ENCODE peak calls at places on chromosomes 11 and 22, in ten cellular contexts. One of them, this sample, is unnamed.

GRCh38 chr11:2860636-2861035 is 24.9 kb downstream of the CDKN1C start:
- DNase-seq in right lobe of liver: peak; percentile 76
- DNase-seq in tibial nerve: no peak
- DNase-seq in H54: peak; percentile 85
- DNase-seq in heart left ventricle: no peak
- DNase-seq in HCT116: no peak
- DNase-seq in adrenal gland: no peak
- DNase-seq in thyroid gland: no peak
- DNase-seq in IMR-90: peak; percentile 51
- DNase-seq in gastrocnemius medialis: no peak
- DNase-seq in this sample: no peak

GRCh38 chr11:134120143-134120850 is 51.4 kb downstream of the JAM3 start:
- DNase-seq in heart left ventricle: peak; percentile 80
- DNase-seq in H54: no peak
- DNase-seq in HCT116: no peak
- DNase-seq in IMR-90: peak; percentile 97
- DNase-seq in gastrocnemius medialis: peak; percentile 54
- DNase-seq in adrenal gland: peak; percentile 65
- DNase-seq in right lobe of liver: no peak
- DNase-seq in thyroid gland: peak; percentile 42
- DNase-seq in tibial nerve: no peak
- DNase-seq in this sample: peak; percentile 75

GRCh38 chr22:19038728-19039447 is 83.3 kb downstream of the DGCR2 start:
- DNase-seq in right lobe of liver: peak; percentile 13
- DNase-seq in heart left ventricle: no peak
- DNase-seq in adrenal gland: no peak
- DNase-seq in HCT116: no peak
- DNase-seq in thyroid gland: no peak
- DNase-seq in H54: no peak
- DNase-seq in tibial nerve: no peak
- DNase-seq in IMR-90: no peak
- DNase-seq in gastrocnemius medialis: no peak
- DNase-seq in this sample: no peak

GRCh38 chr22:30324008-30324730 is 2.6 kb downstream of the TBC1D10A start:
- DNase-seq in IMR-90: peak; percentile 47
- DNase-seq in thyroid gland: no peak
- DNase-seq in H54: no peak
- DNase-seq in tibial nerve: no peak
- DNase-seq in heart left ventricle: no peak
- DNase-seq in gastrocnemius medialis: no peak
- DNase-seq in adrenal gland: no peak
- DNase-seq in right lobe of liver: no peak
- DNase-seq in HCT116: no peak
- DNase-seq in this sample: no peak

GRCh38 chr22:30575011-30575671 is 676 bp upstream of the GAL3ST1 start:
- DNase-seq in IMR-90: peak; percentile 70
- DNase-seq in tibial nerve: no peak
- DNase-seq in H54: no peak
- DNase-seq in heart left ventricle: peak; percentile 59
- DNase-seq in gastrocnemius medialis: no peak
- DNase-seq in thyroid gland: no peak
- DNase-seq in right lobe of liver: no peak
- DNase-seq in adrenal gland: no peak
- DNase-seq in HCT116: no peak
- DNase-seq in this sample: peak; percentile 68

GRCh38 chr22:24505337-24505736 is 10.2 kb downstream of the UPB1 start:
- DNase-seq in thyroid gland: no peak
- DNase-seq in gastrocnemius medialis: no peak
- DNase-seq in adrenal gland: no peak
- DNase-seq in tibial nerve: no peak
- DNase-seq in heart left ventricle: no peak
- DNase-seq in HCT116: no peak
- DNase-seq in H54: no peak
- DNase-seq in right lobe of liver: no peak
- DNase-seq in IMR-90: no peak
- DNase-seq in this sample: no peak

GRCh38 chr22:20591295-20591645 is 83.9 kb downstream of the MED15 start:
- DNase-seq in IMR-90: no peak
- DNase-seq in right lobe of liver: no peak
- DNase-seq in gastrocnemius medialis: no peak
- DNase-seq in adrenal gland: no peak
- DNase-seq in H54: no peak
- DNase-seq in thyroid gland: no peak
- DNase-seq in heart left ventricle: no peak
- DNase-seq in tibial nerve: no peak
- DNase-seq in HCT116: no peak
- DNase-seq in this sample: no peak

GRCh38 chr11:122439911-122440782 is 215.4 kb upstream of the UBASH3B start:
- DNase-seq in HCT116: no peak
- DNase-seq in adrenal gland: peak; percentile 71
- DNase-seq in tibial nerve: no peak
- DNase-seq in gastrocnemius medialis: peak; percentile 67
- DNase-seq in thyroid gland: peak; percentile 49
- DNase-seq in H54: no peak
- DNase-seq in heart left ventricle: peak; percentile 75
- DNase-seq in right lobe of liver: peak; percentile 35
- DNase-seq in IMR-90: peak; percentile 45
- DNase-seq in this sample: peak; percentile 42

GRCh38 chr11:126048198-126048597 is 14.5 kb downstream of the CDON start:
- DNase-seq in IMR-90: no peak
- DNase-seq in adrenal gland: no peak
- DNase-seq in thyroid gland: no peak
- DNase-seq in HCT116: no peak
- DNase-seq in right lobe of liver: no peak
- DNase-seq in gastrocnemius medialis: no peak
- DNase-seq in heart left ventricle: no peak
- DNase-seq in H54: no peak
- DNase-seq in tibial nerve: no peak
- DNase-seq in this sample: no peak

GRCh38 chr11:66847461-66848232 is 4.4 kb downstream of the RCE1 start:
- DNase-seq in adrenal gland: peak; percentile 16
- DNase-seq in tibial nerve: no peak
- DNase-seq in H54: no peak
- DNase-seq in HCT116: no peak
- DNase-seq in right lobe of liver: peak; percentile 14
- DNase-seq in thyroid gland: no peak
- DNase-seq in IMR-90: no peak
- DNase-seq in gastrocnemius medialis: no peak
- DNase-seq in heart left ventricle: no peak
- DNase-seq in this sample: no peak

GRCh38 chr22:37196539-37197450 is 8.7 kb upstream of the C1QTNF6 start:
- DNase-seq in heart left ventricle: peak; percentile 89
- DNase-seq in IMR-90: peak; percentile 79
- DNase-seq in HCT116: peak; percentile 56
- DNase-seq in thyroid gland: peak; percentile 89
- DNase-seq in adrenal gland: peak; percentile 95
- DNase-seq in gastrocnemius medialis: peak; percentile 86
- DNase-seq in H54: peak; percentile 58
- DNase-seq in tibial nerve: peak; percentile 77
- DNase-seq in right lobe of liver: peak; percentile 87
- DNase-seq in this sample: peak; percentile 87

GRCh38 chr22:36971305-36971704 is 47.9 kb downstream of the TST start:
- DNase-seq in thyroid gland: no peak
- DNase-seq in heart left ventricle: no peak
- DNase-seq in gastrocnemius medialis: no peak
- DNase-seq in right lobe of liver: no peak
- DNase-seq in H54: no peak
- DNase-seq in adrenal gland: no peak
- DNase-seq in HCT116: no peak
- DNase-seq in IMR-90: no peak
- DNase-seq in tibial nerve: no peak
- DNase-seq in this sample: no peak

GRCh38 chr11:12723410-12724297 is 49.4 kb downstream of the TEAD1 start:
- DNase-seq in IMR-90: peak; percentile 45
- DNase-seq in HCT116: peak; percentile 79
- DNase-seq in right lobe of liver: no peak
- DNase-seq in gastrocnemius medialis: no peak
- DNase-seq in thyroid gland: peak; percentile 55
- DNase-seq in heart left ventricle: no peak
- DNase-seq in adrenal gland: no peak
- DNase-seq in H54: no peak
- DNase-seq in tibial nerve: no peak
- DNase-seq in this sample: no peak

GRCh38 chr11:120186799-120187591 is 23.8 kb upstream of the OAF start:
- DNase-seq in gastrocnemius medialis: no peak
- DNase-seq in heart left ventricle: no peak
- DNase-seq in tibial nerve: no peak
- DNase-seq in adrenal gland: peak; percentile 17
- DNase-seq in thyroid gland: no peak
- DNase-seq in IMR-90: peak; percentile 61
- DNase-seq in HCT116: no peak
- DNase-seq in H54: no peak
- DNase-seq in right lobe of liver: peak; percentile 79
- DNase-seq in this sample: no peak

DNA sequence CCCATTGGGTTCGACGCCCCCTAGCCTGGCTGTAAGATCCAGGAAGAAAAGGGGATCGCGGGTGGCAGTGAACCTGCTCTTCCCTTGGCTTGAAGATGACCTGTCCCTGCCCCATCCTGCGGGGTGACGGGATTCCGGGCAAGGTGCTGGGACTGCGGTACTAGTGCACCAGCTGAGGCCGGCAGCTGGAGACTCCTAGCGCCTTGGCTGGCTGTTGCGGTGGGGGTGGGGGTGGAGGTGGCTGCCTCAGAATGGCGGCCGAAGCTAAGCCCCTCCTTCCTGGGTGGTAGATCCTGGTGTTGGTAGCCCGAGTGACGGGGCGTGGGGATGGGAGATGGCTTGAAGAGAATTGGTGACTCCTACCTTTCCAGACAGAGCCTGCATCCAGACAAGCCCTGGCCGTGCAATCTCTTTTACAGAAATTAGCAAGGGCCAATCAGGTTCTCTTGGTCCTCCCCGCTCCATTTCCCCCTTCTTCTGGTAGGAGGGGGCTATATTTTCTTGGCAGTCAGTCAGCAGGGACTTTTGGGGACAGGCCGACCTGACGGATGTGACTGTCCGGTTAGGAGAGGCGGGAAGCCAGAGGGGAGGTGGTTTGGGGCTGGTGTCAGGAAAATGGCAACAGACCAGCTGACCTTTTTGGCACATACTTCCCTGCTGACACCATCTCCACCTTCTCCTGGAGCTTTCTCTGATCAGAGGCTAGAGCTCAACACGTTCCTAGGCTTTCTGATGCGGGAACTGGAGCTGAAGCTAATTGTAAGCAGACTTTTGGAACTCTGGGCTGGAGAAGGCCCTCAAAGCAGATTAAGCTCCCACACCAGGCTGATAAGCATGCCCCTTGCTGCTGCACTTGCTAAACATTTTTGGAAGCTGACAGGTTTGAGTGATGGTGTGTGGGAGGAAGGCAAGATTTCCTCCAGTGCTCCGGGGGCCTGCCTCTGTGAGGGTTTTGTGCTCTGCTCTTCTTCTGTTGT is 2.0 kb downstream of the NAV2 start:
- DNase-seq in gastrocnemius medialis: peak; percentile 37
- DNase-seq in HCT116: no peak
- DNase-seq in H54: peak; percentile 40
- DNase-seq in tibial nerve: no peak
- DNase-seq in heart left ventricle: peak; percentile 83
- DNase-seq in IMR-90: peak; percentile 85
- DNase-seq in adrenal gland: peak; percentile 40
- DNase-seq in thyroid gland: peak; percentile 38
- DNase-seq in right lobe of liver: peak; percentile 76
- DNase-seq in this sample: no peak
- TF ChIP-seq POLR2A in gastrocnemius medialis: no peak
- TF ChIP-seq POLR2A in HCT116: no peak
- TF ChIP-seq POLR2A in H54: no peak
- TF ChIP-seq POLR2A in tibial nerve: no peak
- TF ChIP-seq POLR2A in heart left ventricle: no peak
- TF ChIP-seq POLR2A in IMR-90: peak; percentile 66
- TF ChIP-seq POLR2A in adrenal gland: no peak
- TF ChIP-seq POLR2A in thyroid gland: no peak
- TF ChIP-seq POLR2A in right lobe of liver: peak; percentile 23
- TF ChIP-seq POLR2A in this sample: no peak

DNA sequence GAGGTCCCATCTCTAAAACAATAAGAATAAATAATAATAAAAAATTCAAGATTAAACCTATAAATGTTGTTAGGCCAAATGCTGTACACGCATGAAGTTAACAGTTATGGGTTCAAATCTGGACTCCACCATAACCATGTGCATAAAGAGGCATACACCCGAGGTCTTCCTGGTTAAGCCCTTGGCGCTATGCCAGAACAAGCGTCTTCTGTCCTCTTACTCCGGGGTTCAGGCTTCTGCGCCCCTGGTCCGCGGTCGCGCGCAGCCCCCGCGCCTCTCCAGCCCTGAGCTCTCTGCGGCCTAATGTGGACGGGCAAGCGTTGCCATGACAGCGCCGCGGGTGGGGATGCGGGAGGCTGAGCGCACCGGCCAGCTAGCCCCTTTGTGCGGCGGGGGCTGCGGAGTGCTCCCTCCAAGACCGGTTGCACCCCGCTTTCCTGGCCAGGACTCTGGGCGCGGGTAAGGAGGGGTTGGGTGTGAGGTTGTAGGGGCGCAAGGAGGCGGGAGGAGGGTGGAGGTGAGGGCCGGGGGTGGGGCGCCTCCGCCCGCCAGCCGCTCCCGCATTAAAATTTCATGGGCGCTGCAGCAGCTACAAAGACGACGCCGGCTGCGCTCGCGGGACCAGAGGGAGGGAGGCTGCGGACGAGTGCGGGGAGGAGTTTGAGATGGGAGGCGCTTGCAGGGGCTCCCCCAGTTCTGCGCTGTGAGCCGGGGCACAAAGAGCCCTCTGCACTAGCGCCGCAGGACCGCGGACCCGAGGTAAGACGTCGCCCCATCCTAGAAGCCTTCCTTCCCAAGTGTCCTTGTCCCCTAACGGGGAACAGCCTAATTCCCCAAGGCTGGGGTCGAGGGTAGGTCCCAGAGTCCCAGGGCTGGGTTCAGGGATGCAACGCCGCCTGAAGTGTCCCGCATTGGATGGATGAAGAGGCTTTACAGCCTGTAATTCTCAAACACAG is at the start of gene MIAT:
- DNase-seq in thyroid gland: peak; percentile 17
- DNase-seq in heart left ventricle: no peak
- DNase-seq in adrenal gland: no peak
- DNase-seq in HCT116: no peak
- DNase-seq in IMR-90: peak; percentile 24
- DNase-seq in H54: no peak
- DNase-seq in right lobe of liver: peak; percentile 36
- DNase-seq in tibial nerve: no peak
- DNase-seq in gastrocnemius medialis: no peak
- DNase-seq in this sample: no peak
- TF ChIP-seq POLR2A in thyroid gland: no peak
- TF ChIP-seq POLR2A in heart left ventricle: no peak
- TF ChIP-seq POLR2A in adrenal gland: no peak
- TF ChIP-seq POLR2A in HCT116: no peak
- TF ChIP-seq POLR2A in IMR-90: no peak
- TF ChIP-seq POLR2A in H54: no peak
- TF ChIP-seq POLR2A in right lobe of liver: no peak
- TF ChIP-seq POLR2A in tibial nerve: no peak
- TF ChIP-seq POLR2A in gastrocnemius medialis: no peak
- TF ChIP-seq POLR2A in this sample: no peak

GRCh38 chr22:49971232-49972162 is 10.9 kb downstream of the PIM3 start:
- DNase-seq in right lobe of liver: peak; percentile 94
- DNase-seq in gastrocnemius medialis: peak; percentile 94
- DNase-seq in adrenal gland: peak; percentile 86
- DNase-seq in heart left ventricle: peak; percentile 92
- DNase-seq in tibial nerve: peak; percentile 69
- DNase-seq in HCT116: no peak
- DNase-seq in IMR-90: no peak
- DNase-seq in thyroid gland: peak; percentile 91
- DNase-seq in H54: peak; percentile 65
- DNase-seq in this sample: peak; percentile 84
- TF ChIP-seq POLR2A in right lobe of liver: peak; percentile 70
- TF ChIP-seq POLR2A in gastrocnemius medialis: peak; percentile 85
- TF ChIP-seq POLR2A in adrenal gland: no peak
- TF ChIP-seq POLR2A in heart left ventricle: no peak
- TF ChIP-seq POLR2A in tibial nerve: peak; percentile 14
- TF ChIP-seq POLR2A in HCT116: peak; percentile 19
- TF ChIP-seq POLR2A in IMR-90: peak; percentile 65
- TF ChIP-seq POLR2A in thyroid gland: no peak
- TF ChIP-seq POLR2A in H54: no peak
- TF ChIP-seq POLR2A in this sample: no peak

GRCh38 chr11:118895093-118896039 is 11.7 kb downstream of the CXCR5 start:
- DNase-seq in tibial nerve: no peak
- DNase-seq in H54: no peak
- DNase-seq in gastrocnemius medialis: no peak
- DNase-seq in heart left ventricle: peak; percentile 26
- DNase-seq in thyroid gland: peak; percentile 69
- DNase-seq in adrenal gland: no peak
- DNase-seq in HCT116: no peak
- DNase-seq in right lobe of liver: no peak
- DNase-seq in IMR-90: no peak
- DNase-seq in this sample: no peak
- TF ChIP-seq POLR2A in tibial nerve: no peak
- TF ChIP-seq POLR2A in H54: no peak
- TF ChIP-seq POLR2A in gastrocnemius medialis: no peak
- TF ChIP-seq POLR2A in heart left ventricle: no peak
- TF ChIP-seq POLR2A in thyroid gland: no peak
- TF ChIP-seq POLR2A in adrenal gland: no peak
- TF ChIP-seq POLR2A in HCT116: no peak
- TF ChIP-seq POLR2A in right lobe of liver: no peak
- TF ChIP-seq POLR2A in IMR-90: no peak
- TF ChIP-seq POLR2A in this sample: no peak